ENCODE peak calls at places on chromosome 1, in six cellular contexts. U is NCI-H2029 treated with DMSO at 0.1 percent for 48 hours; A is stimulated activated CD4-positive, alpha-beta T cell treated with anti-CD3 and anti-CD28 coated beads, Interleukin-1b, Interleukin-23, amount 100 ng/mL, for 24 hours; L is T-helper 9 cell; R is activated T-cell treated with anti-CD3 and anti-CD28 coated beads for 1 hour; D is HFFc6. W is an unnamed sample.

GRCh38 chr1:53568540-53568939 is 109.3 kb downstream of the DMRTB1 start:
- DNase-seq in U (no peak), A (no peak), L (no peak), R (no peak), D (no peak), W (no peak)

GRCh38 chr1:62175568-62176179 is 19.0 kb upstream of the L1TD1 start:
- DNase-seq in U (peak; percentile 69), A (peak; percentile 5), L (peak; percentile 2), R (peak; percentile 2), D (peak; percentile 42), W (no peak)

GRCh38 chr1:168582690-168583325 is 6.4 kb downstream of the XCL1 start:
- DNase-seq in U (no peak), A (no peak), L (no peak), R (no peak), D (peak; percentile 10), W (no peak)

GRCh38 chr1:31054349-31054748 is 11.2 kb downstream of the PUM1 start:
- DNase-seq in U (no peak), A (no peak), L (no peak), R (no peak), D (peak; percentile 23), W (no peak)

GRCh38 chr1:39170731-39171375 is 33.6 kb upstream of the MACF1 start:
- DNase-seq in U (peak; percentile 100), A (no peak), L (no peak), R (no peak), D (no peak), W (no peak)

GRCh38 chr1:54249798-54250497 is 50.0 kb downstream of the MRPL37 start:
- DNase-seq in U (no peak), A (no peak), L (no peak), R (no peak), D (peak; percentile 42), W (peak; percentile 88)

GRCh38 chr1:173868266-173869107 is at the start of gene ZBTB37:
- DNase-seq in U (peak; percentile 25), A (peak; percentile 83), L (peak; percentile 89), R (peak; percentile 90), D (no peak), W (peak; percentile 60)

GRCh38 chr1:220631238-220631842 is 58.8 kb upstream of the C1orf115 start:
- DNase-seq in U (no peak), A (no peak), L (no peak), R (no peak), D (no peak), W (no peak)

GRCh38 chr1:37498872-37499617 is 15.5 kb downstream of the MEAF6 start:
- DNase-seq in U (peak; percentile 99), A (no peak), L (no peak), R (no peak), D (peak; percentile 68), W (no peak)

GRCh38 chr1:222529916-222530315 is 18.0 kb downstream of the HHIPL2 start:
- DNase-seq in U (no peak), A (no peak), L (no peak), R (no peak), D (no peak), W (no peak)

GRCh38 chr1:231806623-231807470 is 180.3 kb downstream of the DISC1 start:
- DNase-seq in U (peak; percentile 1), A (no peak), L (no peak), R (no peak), D (peak; percentile 15), W (peak; percentile 53)

GRCh38 chr1:204971700-204972336 is 71.2 kb upstream of the CNTN2 start:
- DNase-seq in U (no peak), A (no peak), L (no peak), R (no peak), D (peak; percentile 80), W (peak; percentile 83)

GRCh38 chr1:161726631-161727342 is 5.4 kb downstream of the FCRLB start:
- DNase-seq in U (no peak), A (no peak), L (peak; percentile 66), R (peak; percentile 60), D (peak; percentile 69), W (peak; percentile 69)

GRCh38 chr1:169060010-169060722 is 46.3 kb upstream of the ATP1B1 start:
- DNase-seq in U (peak; percentile 70), A (no peak), L (no peak), R (no peak), D (no peak), W (no peak)

GRCh38 chr1:111141803-111142202 is 1.8 kb downstream of the CEPT1 start:
- DNase-seq in U (no peak), A (no peak), L (no peak), R (no peak), D (no peak), W (no peak)

GRCh38 chr1:53462769-53463501 is 3.7 kb downstream of the DMRTB1 start:
- DNase-seq in U (no peak), A (no peak), L (no peak), R (no peak), D (no peak), W (no peak)

W was measured in 8988T.